ENCODE peak calls at places on chromosomes 3 and 15, in nine cellular contexts. P is transverse colon, B is ascending aorta, K is upper lobe of left lung, R is mesenchymal stem cell, D is tibial artery, J is A549, F is PC-3, U is Peyer's patch. L is an unnamed sample. For H3K4me1, the result is how much of the 10 kb centered on the place peaks cover.

GRCh38 chr3:183489455-183490210 is 61.2 kb upstream of the MCF2L2 start:
- DNase-seq in P (no peak), B (no peak), K (no peak), R (peak), D (no peak), J (no peak), F (peak), U (no peak), L (no peak)

GRCh38 chr3:63960048-63960711 is 48.0 kb upstream of the SCAANT1 start:
- DNase-seq in P (peak), B (no peak), K (peak), R (peak), D (peak), J (peak), F (peak), U (peak), L (no peak)

GRCh38 chr3:52835766-52836470 is 1.1 kb upstream of the MUSTN1 start:
- DNase-seq in P (no peak), B (no peak), K (no peak), R (no peak), D (no peak), J (no peak), F (no peak), U (no peak), L (no peak)

GRCh38 chr3:194137314-194138097 is 1.6 kb downstream of the HES1 start:
- DNase-seq in P (peak), B (no peak), K (peak), R (peak), D (peak), J (peak), F (peak), U (peak), L (peak)

GRCh38 chr3:101484805-101485620 is 28.0 kb downstream of the SENP7 start:
- DNase-seq in P (no peak), B (no peak), K (no peak), R (peak), D (no peak), J (peak), F (peak), U (no peak), L (no peak)

GRCh38 chr3:97971679-97972567 is at the start of gene RIOX2:
- DNase-seq in P (peak), B (peak), K (peak), R (peak), D (peak), J (peak), F (peak), U (peak), L (peak)

GRCh38 chr3:52609316-52609815 is 73.0 kb downstream of the UQCC5 start:
- DNase-seq in P (no peak), B (no peak), K (no peak), R (no peak), D (no peak), J (no peak), F (peak), U (no peak), L (no peak)

GRCh38 chr3:12536423-12536822 is 8.9 kb downstream of the MKRN2OS start:
- DNase-seq in P (no peak), B (no peak), K (no peak), R (no peak), D (no peak), J (no peak), F (no peak), U (no peak), L (no peak)

GRCh38 chr3:180563411-180563810 is 38.6 kb upstream of the TTC14 start:
- DNase-seq in P (no peak), B (no peak), K (no peak), R (no peak), D (no peak), J (no peak), F (no peak), U (no peak), L (no peak)

GRCh38 chr3:36538405-36538804 is 158.1 kb downstream of the STAC start:
- DNase-seq in P (no peak), B (no peak), K (no peak), R (no peak), D (no peak), J (no peak), F (no peak), U (no peak), L (no peak)

GRCh38 chr3:197784019-197784585 is 7.0 kb upstream of the LRCH3 start:
- DNase-seq in P (no peak), B (no peak), K (no peak), R (no peak), D (no peak), J (no peak), F (no peak), U (no peak), L (no peak)

GRCh38 chr15:84996055-84996454 is 14.4 kb downstream of the PDE8A start:
- DNase-seq in P (no peak), B (no peak), K (no peak), R (no peak), D (no peak), J (no peak), F (no peak), U (no peak), L (no peak)

GRCh38 chr3:67642190-67642589 is 12.2 kb downstream of the SUCLG2 start:
- DNase-seq in P (no peak), B (no peak), K (no peak), R (no peak), D (no peak), J (no peak), F (no peak), U (no peak), L (no peak)

GRCh38 chr3:5186089-5186853 is 1.2 kb upstream of the EDEM1 start:
- DNase-seq in P (no peak), B (no peak), K (peak), R (peak), D (no peak), J (no peak), F (no peak), U (no peak), L (no peak)

GRCh38 chr3:37668431-37668830 is 193.2 kb upstream of the CTDSPL start:
- DNase-seq in P (no peak), B (no peak), K (no peak), R (no peak), D (peak), J (no peak), F (no peak), U (no peak), L (no peak)

GRCh38 chr3:63912768-63913588 is 795 bp upstream of the SCAANT1 start:
- DNase-seq in P (peak), B (peak), K (peak), R (peak), D (peak), J (peak), F (peak), U (peak), L (peak)

GRCh38 chr15:53588773-53589172 is 170.7 kb downstream of the WDR72 start:
- DNase-seq in P (no peak), B (no peak), K (no peak), R (peak), D (no peak), J (peak), F (peak), U (no peak), L (no peak)

GRCh38 chr15:38300395-38300794 is 47.8 kb downstream of the SPRED1 start:
- DNase-seq in P (no peak), B (no peak), K (no peak), R (no peak), D (no peak), J (no peak), F (peak), U (no peak), L (no peak)

GRCh38 chr15:85318048-85318731 is 62.2 kb upstream of the AKAP13 start:
- DNase-seq in P (peak), B (no peak), K (peak), R (peak), D (no peak), J (peak), F (peak), U (peak), L (no peak)

GRCh38 chr3:184814214-184814613 is 2.2 kb downstream of the VPS8 start:
- DNase-seq in P (no peak), B (no peak), K (no peak), R (peak), D (no peak), J (no peak), F (no peak), U (no peak), L (no peak)

GRCh38 chr3:28948685-28949084 is 332.2 kb upstream of the RBMS3 start:
- DNase-seq in P (no peak), B (no peak), K (no peak), R (no peak), D (no peak), J (no peak), F (no peak), U (no peak), L (no peak)

GRCh38 chr15:85457392-85457968 is 77.1 kb downstream of the AKAP13 start:
- DNase-seq in P (peak), B (no peak), K (no peak), R (peak), D (no peak), J (peak), F (peak), U (no peak), L (no peak)

GRCh38 chr15:79505956-79506355 is 73.8 kb downstream of the MINAR1 start:
- DNase-seq in P (no peak), B (no peak), K (no peak), R (no peak), D (no peak), J (no peak), F (no peak), U (no peak), L (no peak)

GRCh38 chr3:125990253-125990970 is 21.4 kb downstream of the ROPN1B start:
- DNase-seq in P (peak), B (peak), K (peak), R (peak), D (peak), J (peak), F (peak), U (peak), L (no peak)

GRCh38 chr15:65327651-65328393 is 23.3 kb downstream of the RNU5B-1 start:
- DNase-seq in P (no peak), B (no peak), K (no peak), R (no peak), D (no peak), J (no peak), F (no peak), U (no peak), L (no peak)

GRCh38 chr15:41894791-41895463 is 1.1 kb upstream of the SPTBN5 start:
- DNase-seq in P (peak), B (peak), K (peak), R (peak), D (peak), J (peak), F (peak), U (peak), L (peak)

GRCh38 chr15:34084086-34084485 is 17.6 kb downstream of the EMC7 start:
- DNase-seq in P (peak), B (no peak), K (no peak), R (no peak), D (no peak), J (peak), F (peak), U (no peak), L (no peak)

GRCh38 chr3:59432676-59433075 is 382.9 kb upstream of the CFAP20DC start:
- DNase-seq in P (no peak), B (no peak), K (no peak), R (peak), D (no peak), J (no peak), F (peak), U (no peak), L (no peak)

GRCh38 chr3:16849795-16850194 is 35.0 kb upstream of the PLCL2 start:
- DNase-seq in P (no peak), B (no peak), K (no peak), R (peak), D (no peak), J (no peak), F (no peak), U (no peak), L (no peak)

GRCh38 chr3:73753985-73754384 is 129.2 kb upstream of the PDZRN3 start:
- DNase-seq in P (no peak), B (no peak), K (no peak), R (no peak), D (no peak), J (no peak), F (no peak), U (no peak), L (no peak)

GRCh38 chr15:42456971-42457370 is 34.0 kb downstream of the ZNF106 start:
- DNase-seq in P (no peak), B (no peak), K (no peak), R (peak), D (no peak), J (no peak), F (no peak), U (no peak), L (no peak)

GRCh38 chr15:34043813-34044212 is 4.8 kb upstream of the AVEN start:
- DNase-seq in P (no peak), B (no peak), K (no peak), R (no peak), D (no peak), J (no peak), F (no peak), U (no peak), L (no peak)

GRCh38 chr3:142818651-142819050 is 70.2 kb downstream of the PCOLCE2 start:
- DNase-seq in P (no peak), B (no peak), K (no peak), R (no peak), D (no peak), J (no peak), F (no peak), U (no peak), L (no peak)

GRCh38 chr3:124118397-124118796 is 126.5 kb upstream of the ROPN1 start:
- DNase-seq in P (no peak), B (no peak), K (no peak), R (no peak), D (no peak), J (no peak), F (peak), U (no peak), L (no peak)

GRCh38 chr15:80619677-80620076 is 75.4 kb upstream of the ABHD17C start:
- DNase-seq in P (no peak), B (no peak), K (no peak), R (no peak), D (no peak), J (no peak), F (peak), U (no peak), L (no peak)

GRCh38 chr3:13655074-13655913 is 106.4 kb downstream of the FBLN2 start:
- DNase-seq in P (peak), B (no peak), K (no peak), R (peak), D (no peak), J (peak), F (peak), U (no peak), L (no peak)

GRCh38 chr15:82849556-82850241 is 40.3 kb downstream of the WHAMM start:
- DNase-seq in P (peak), B (no peak), K (peak), R (peak), D (no peak), J (peak), F (peak), U (peak), L (peak)

GRCh38 chr3:72151465-72152238 is 366.7 kb upstream of the PROK2 start:
- DNase-seq in P (peak), B (no peak), K (no peak), R (no peak), D (no peak), J (no peak), F (no peak), U (no peak), L (no peak)
- H3K4me3 ChIP-seq in P (no peak), B (no peak), K (no peak), R (no peak), D (no peak), J (no peak), F (no peak), U (no peak), L (no peak)

GRCh38 chr3:49806838-49807237 is 3.8 kb downstream of the INKA1 start:
- DNase-seq in P (no peak), B (no peak), K (no peak), R (no peak), D (no peak), J (no peak), F (no peak), U (no peak), L (no peak)

GRCh38 chr3:49805367-49805782 is 2.3 kb downstream of the INKA1 start:
- DNase-seq in P (peak), B (peak), K (peak), R (peak), D (peak), J (no peak), F (peak), U (peak), L (no peak)

GRCh38 chr3:49804141-49805041 is 1.3 kb downstream of the INKA1 start:
- DNase-seq in P (no peak), B (no peak), K (no peak), R (no peak), D (no peak), J (no peak), F (no peak), U (no peak), L (no peak)

GRCh38 chr3:49805884-49806701 is 3.0 kb downstream of the INKA1 start:
- DNase-seq in P (peak), B (no peak), K (peak), R (peak), D (no peak), J (no peak), F (no peak), U (peak), L (no peak)

DNA sequence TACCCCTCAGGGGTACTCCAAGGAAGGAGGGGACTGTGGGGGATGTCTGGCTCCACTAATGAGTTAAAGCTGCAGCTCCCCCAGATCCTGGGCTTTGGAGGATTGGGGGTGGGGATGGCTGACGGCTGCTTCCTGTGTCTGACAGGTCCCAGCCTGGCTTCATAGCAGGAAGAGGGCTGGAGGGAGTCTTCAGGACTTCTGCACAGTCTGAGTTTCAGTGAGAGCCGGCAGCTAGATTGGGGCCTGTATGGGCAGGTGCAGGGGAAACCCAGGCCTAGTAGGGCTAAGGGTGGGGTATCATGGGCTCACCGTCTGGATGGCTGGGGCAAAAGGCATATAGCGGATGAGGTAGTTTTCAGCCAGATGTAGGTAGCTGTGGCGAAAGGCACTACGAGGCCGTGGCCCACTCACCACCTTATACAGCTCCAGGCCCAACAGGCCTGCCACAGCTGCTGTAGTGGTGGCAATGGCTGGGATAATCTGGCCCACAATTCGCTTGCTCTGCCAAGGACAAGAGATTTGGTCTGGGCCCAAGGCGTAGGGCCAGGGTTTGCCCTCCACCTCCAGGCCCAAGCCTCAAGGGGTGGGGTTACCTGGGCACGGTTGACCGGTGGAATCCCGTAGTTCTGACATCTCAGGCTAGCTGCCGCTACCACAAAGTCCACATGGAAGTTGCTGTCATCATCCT is 4.5 kb downstream of the INKA1 start:
- DNase-seq in P (no peak), B (no peak), K (no peak), R (peak), D (no peak), J (no peak), F (no peak), U (no peak), L (no peak)
- H3K27ac ChIP-seq in P (no peak), B (peak), K (peak), R (no peak), D (peak), J (no peak), F (no peak), U (no peak), L (peak)

DNA sequence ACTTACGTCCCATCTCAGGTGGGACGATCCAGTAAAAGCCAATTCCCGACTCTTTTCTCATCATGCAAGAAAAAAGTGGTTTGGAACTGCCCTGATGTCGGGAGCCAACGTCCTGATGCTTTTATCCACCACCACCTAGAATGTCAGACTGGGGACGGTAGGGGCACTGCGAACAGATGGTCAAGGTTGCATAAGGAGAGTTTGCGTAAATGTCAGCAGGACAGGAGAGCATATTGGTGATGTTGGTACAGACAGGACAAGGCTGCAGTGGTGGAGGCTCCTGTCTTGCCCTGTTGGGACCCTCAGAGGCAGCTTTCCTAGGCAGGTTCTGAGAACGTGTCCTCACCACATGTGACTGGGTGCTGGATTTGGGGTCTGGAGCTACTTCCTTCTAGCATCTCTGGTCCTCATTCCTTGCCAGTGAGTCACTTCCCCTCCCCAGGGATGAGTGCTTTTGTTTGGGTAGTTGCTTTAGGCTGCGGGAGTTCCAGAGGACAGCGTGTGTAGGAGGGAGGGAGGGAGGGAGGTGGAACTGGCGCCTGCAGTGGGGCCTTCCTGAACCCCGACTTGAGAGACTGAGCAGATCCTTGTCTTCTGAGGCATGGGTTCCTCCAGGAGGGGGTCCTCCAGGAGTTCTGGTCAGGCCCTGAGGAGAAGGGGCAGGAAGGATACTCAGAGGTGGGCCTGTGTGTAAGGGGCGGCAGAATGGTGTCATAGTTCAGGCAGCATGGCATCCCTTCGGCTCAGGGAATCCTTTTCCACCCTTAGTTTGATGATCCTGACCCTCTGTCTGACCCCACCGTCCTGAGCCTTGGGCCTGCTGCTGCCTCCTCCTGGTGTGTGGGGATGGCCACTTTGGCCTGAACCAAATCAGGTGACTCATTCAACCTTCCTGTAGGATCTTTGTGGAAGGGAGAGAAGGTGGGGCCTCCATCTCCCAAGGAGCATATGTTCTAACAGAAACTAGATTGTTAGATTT is 21.2 kb downstream of the THSD4 start:
- DNase-seq in P (no peak), B (no peak), K (no peak), R (peak), D (no peak), J (peak), F (peak), U (no peak), L (no peak)
- H3K4me1 ChIP-seq in P (under half), B (under half), K (under half), R (under half), D (under half), J (half or more), F (under half), U (under half), L (under half)

DNA sequence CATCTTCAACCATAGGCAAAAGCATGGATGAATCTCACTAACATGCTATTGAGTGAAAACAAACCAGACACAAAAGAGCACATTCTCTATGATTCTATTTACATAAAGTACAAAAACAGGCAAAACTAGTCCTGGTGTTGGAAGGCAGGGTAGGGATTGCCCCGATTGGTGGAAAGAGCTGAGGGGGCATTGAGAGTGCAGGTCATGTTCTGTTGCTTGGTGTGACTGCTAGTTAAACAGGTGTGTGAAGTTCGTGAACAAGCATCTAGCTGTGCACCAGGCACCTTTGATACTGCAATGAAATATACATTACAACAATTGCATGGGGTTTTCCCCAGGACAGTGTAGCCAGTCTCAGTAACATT is 26.3 kb upstream of the THRB start:
- DNase-seq in P (no peak), B (no peak), K (no peak), R (no peak), D (no peak), J (no peak), F (peak), U (no peak), L (no peak)
- H3K4me3 ChIP-seq in P (peak), B (peak), K (peak), R (peak), D (peak), J (peak), F (peak), U (no peak), L (no peak)

DNA sequence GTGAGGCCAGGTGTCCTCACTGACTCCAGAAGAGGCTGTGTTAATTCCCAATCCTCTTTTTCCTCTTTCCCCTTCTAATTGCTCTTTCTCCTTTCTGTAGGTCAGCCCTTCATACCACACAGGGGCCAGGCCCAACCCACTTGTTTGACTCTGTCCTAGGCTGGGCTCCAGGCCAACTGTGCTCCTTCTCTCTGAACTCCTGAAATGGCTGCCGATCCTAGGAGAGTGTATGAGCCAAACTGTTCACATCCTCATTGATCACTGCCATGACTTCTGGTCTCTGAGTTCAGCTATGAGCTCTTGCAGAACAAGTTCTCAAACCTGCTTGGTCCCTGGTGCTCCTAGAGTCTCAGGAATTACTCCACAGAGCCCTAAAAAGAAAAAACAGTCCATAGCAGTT is 145.1 kb downstream of the VGLL4 start:
- DNase-seq in P (peak), B (no peak), K (peak), R (peak), D (no peak), J (peak), F (peak), U (peak), L (no peak)
- H3K27ac ChIP-seq in P (peak), B (peak), K (no peak), R (peak), D (peak), J (no peak), F (peak), U (no peak), L (no peak)